ENCODE peak calls at places on chromosome 14, in four cellular contexts. V, A, B and C are unnamed samples.

GRCh38 chr14:35875296-35875695 is 49.2 kb downstream of the BRMS1L start:
- DNase-seq in A (no peak), B (no peak), V (no peak), C (no peak)

GRCh38 chr14:105448706-105449111 is 25.9 kb upstream of the CRIP2 start:
- DNase-seq in A (peak), V (peak), B (peak), C (no peak)

GRCh38 chr14:29236848-29237247 is 470.3 kb downstream of the FOXG1 start:
- DNase-seq in B (no peak), V (peak), A (no peak), C (no peak)

GRCh38 chr14:56552615-56553014 is 27.0 kb upstream of the TMEM260 start:
- DNase-seq in A (no peak), B (peak), V (no peak), C (no peak)

GRCh38 chr14:96989293-96989692 is 192.1 kb downstream of the VRK1 start:
- DNase-seq in V (no peak), A (no peak), B (no peak), C (no peak)

GRCh38 chr14:68427550-68427890 is 365.3 kb downstream of the ZFP36L1 start:
- DNase-seq in B (no peak), V (no peak), A (no peak), C (no peak)

GRCh38 chr14:80958258-80958657 is 2.8 kb downstream of the TSHR start:
- DNase-seq in A (no peak), V (no peak), B (no peak), C (no peak)

GRCh38 chr14:50082784-50083466 is 33.4 kb downstream of the VCPKMT start:
- DNase-seq in V (no peak), A (peak), B (no peak), C (no peak)

GRCh38 chr14:38256358-38256840 is 506 bp upstream of the CLEC14A start:
- DNase-seq in V (peak), B (peak), A (no peak), C (no peak)

GRCh38 chr14:103718572-103718971 is 3.0 kb downstream of the ZFYVE21 start:
- DNase-seq in B (no peak), V (peak), A (no peak), C (no peak)

GRCh38 chr14:72962829-72963312 is 36.6 kb downstream of the DCAF4 start:
- DNase-seq in A (no peak), B (peak), V (peak), C (no peak)

GRCh38 chr14:74855021-74855420 is 20.9 kb downstream of the PROX2 start:
- DNase-seq in A (no peak), B (no peak), V (no peak), C (no peak)

GRCh38 chr14:38791862-38792261 is 311.2 kb downstream of the SEC23A start:
- DNase-seq in V (no peak), A (no peak), B (peak), C (no peak)

GRCh38 chr14:78245238-78245637 is 75.1 kb downstream of the NRXN3 start:
- DNase-seq in B (no peak), A (no peak), V (no peak), C (no peak)

GRCh38 chr14:99752486-99753121 is 40.6 kb upstream of the EML1 start:
- DNase-seq in V (peak), B (no peak), A (no peak), C (no peak)

GRCh38 chr14:21528381-21529348 is 2.5 kb upstream of the SALL2 start:
- DNase-seq in A (no peak), B (no peak), V (no peak), C (no peak)

GRCh38 chr14:74491952-74492351 is 1.2 kb downstream of the NPC2 start:
- DNase-seq in B (peak), A (no peak), V (peak), C (no peak)

GRCh38 chr14:64763801-64764511 is 59.7 kb downstream of the PLEKHG3 start:
- DNase-seq in A (no peak), B (peak), V (peak), C (no peak)